ENCODE peak calls at places on chromosomes 12 and 14, in five cellular contexts. O is cardiac muscle cell, R is pancreas, C is fibroblast of lung, E is HCT116. A is an unnamed sample.

GRCh38 chr14:69101331-69101826 is 51.5 kb downstream of the DCAF5 start:
- DNase-seq in C (peak), O (no peak), E (peak), R (no peak), A (no peak)

GRCh38 chr12:109551108-109551507 is 22.2 kb downstream of the MMAB start:
- DNase-seq in E (no peak), C (no peak), R (no peak), O (no peak), A (no peak)

GRCh38 chr14:30656190-30656632 is 34.1 kb downstream of the SCFD1 start:
- DNase-seq in E (peak), C (peak), O (peak), R (no peak), A (peak)

GRCh38 chr14:58717211-58717610 is 79.4 kb downstream of the DACT1 start:
- DNase-seq in E (no peak), O (no peak), R (no peak), C (peak), A (no peak)

GRCh38 chr12:66354291-66354690 is 52.0 kb downstream of the HELB start:
- DNase-seq in C (no peak), R (no peak), E (no peak), O (no peak), A (no peak)

GRCh38 chr12:130880411-130880885 is 8.6 kb downstream of the RAN start:
- DNase-seq in R (no peak), O (no peak), E (no peak), C (no peak), A (peak)

GRCh38 chr12:56581418-56582145 is 48.5 kb downstream of the BAZ2A start:
- DNase-seq in E (no peak), O (no peak), R (no peak), C (no peak), A (no peak)

GRCh38 chr12:79183946-79184345 is 319.4 kb downstream of the SYT1 start:
- DNase-seq in O (no peak), E (no peak), C (peak), R (no peak), A (no peak)

GRCh38 chr12:123268850-123269249 is 2.8 kb downstream of the CDK2AP1 start:
- DNase-seq in C (no peak), O (no peak), E (no peak), R (no peak), A (no peak)

GRCh38 chr14:58907803-58908202 is 270.0 kb downstream of the DACT1 start:
- DNase-seq in E (no peak), C (no peak), R (no peak), O (no peak), A (no peak)

GRCh38 chr14:75811862-75812505 is 150.9 kb downstream of the TTLL5 start:
- DNase-seq in O (no peak), E (no peak), R (no peak), C (no peak), A (no peak)

GRCh38 chr14:100901391-100902183 is 1.9 kb downstream of the RTL1 start:
- DNase-seq in O (no peak), R (peak), C (no peak), E (no peak), A (no peak)

GRCh38 chr12:114698566-114699163 is 14.7 kb upstream of the TBX3 start:
- DNase-seq in R (no peak), C (no peak), O (no peak), E (no peak), A (no peak)

GRCh38 chr12:80936642-80937390 is 918 bp downstream of the LIN7A start:
- DNase-seq in O (peak), R (peak), C (peak), E (peak), A (no peak)

GRCh38 chr12:80938397-80938796 is 663 bp upstream of the LIN7A start:
- DNase-seq in R (no peak), O (no peak), E (no peak), C (no peak), A (no peak)

GRCh38 chr12:80935076-80935475 is 2.7 kb downstream of the LIN7A start:
- DNase-seq in R (no peak), E (no peak), O (no peak), C (no peak), A (no peak)

GRCh38 chr12:80937391-80938238 is at the start of gene LIN7A:
- DNase-seq in C (peak), E (no peak), O (peak), R (peak), A (no peak)

DNA sequence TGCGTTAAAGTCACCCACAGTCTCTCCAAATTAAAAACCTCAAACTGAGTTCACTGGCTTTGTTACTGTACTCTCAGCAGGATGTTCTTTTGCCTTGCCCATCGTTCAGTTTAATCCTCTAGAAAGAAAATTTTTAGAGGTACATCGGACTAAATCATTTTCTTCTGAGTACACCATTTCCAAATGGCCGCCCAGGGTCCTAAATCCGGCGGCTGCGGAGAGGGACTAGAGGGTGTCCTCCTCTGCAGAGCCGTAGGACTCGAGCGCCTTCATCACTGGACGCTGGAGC is 1.4 kb downstream of the LIN7A start:
- DNase-seq in C (no peak), R (no peak), O (peak), E (no peak), A (no peak)
- H3K27ac ChIP-seq in C (peak), R (peak), O (no peak), E (peak), A (no peak)

GRCh38 chr14:105414456-105415371 is 4.9 kb upstream of the MTA1 start:
- DNase-seq in E (no peak), O (peak), R (peak), C (peak), A (no peak)
- H3K27ac ChIP-seq in E (no peak), O (peak), R (no peak), C (no peak), A (no peak)

DNA sequence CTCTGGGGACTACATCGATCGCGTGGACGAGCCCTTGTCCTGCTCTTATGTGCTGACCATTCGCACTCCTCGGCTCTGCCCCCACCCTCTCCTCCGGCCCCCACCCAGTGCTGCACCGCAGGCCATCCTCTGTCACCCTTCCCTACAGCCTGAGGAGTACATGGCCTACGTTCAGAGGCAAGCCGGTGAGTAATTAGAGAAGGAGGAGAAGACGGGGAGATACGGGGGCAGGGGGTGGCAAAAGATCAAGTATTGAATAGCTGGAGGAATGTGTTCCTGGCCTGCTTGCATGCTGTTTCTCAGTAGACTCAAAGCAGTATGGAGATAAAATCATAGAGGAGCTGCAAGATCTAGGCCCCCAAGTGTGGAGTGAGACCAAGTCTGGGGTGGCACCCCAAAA is 21.9 kb downstream of the OS9 start:
- DNase-seq in R (no peak), E (no peak), C (no peak), O (no peak), A (no peak)
- H3K27ac ChIP-seq in R (no peak), E (no peak), C (no peak), O (no peak), A (peak)

GRCh38 chr12:6538420-6539275 is 4.3 kb downstream of the GAPDH start:
- DNase-seq in O (no peak), C (no peak), R (no peak), E (no peak), A (peak)
- H3K27ac ChIP-seq in O (peak), C (peak), R (no peak), E (peak), A (peak)

GRCh38 chr14:77310041-77310440 is 10.6 kb downstream of the POMT2 start:
- DNase-seq in R (no peak), E (no peak), O (no peak), C (peak), A (no peak)
- H3K27ac ChIP-seq in R (no peak), E (no peak), O (no peak), C (no peak), A (no peak)

GRCh38 chr14:39265032-39265431 is 31.3 kb downstream of the MIA2 start:
- DNase-seq in R (no peak), E (peak), O (peak), C (peak), A (peak)
- H3K27ac ChIP-seq in R (peak), E (peak), O (peak), C (no peak), A (no peak)

GRCh38 chr12:13208533-13209278 is 12.2 kb downstream of the EMP1 start:
- DNase-seq in R (no peak), E (no peak), O (peak), C (peak), A (no peak)
- H3K27ac ChIP-seq in R (no peak), E (no peak), O (no peak), C (peak), A (no peak)

A was measured in OCI-LY7.